ENCODE peak calls at places on chromosomes 6 and 20, in seven cellular contexts. F, S, E, N, C, A and L are unnamed samples.

GRCh38 chr6:45946352-45946751 is 69.3 kb downstream of the CLIC5 start:
- DNase-seq in F (no peak), S (no peak), N (peak; percentile 39), A (peak; percentile 43), C (no peak), E (no peak), L (peak; percentile 78)

GRCh38 chr20:46811328-46812084 is 83.1 kb upstream of the EYA2 start:
- DNase-seq in E (no peak), N (no peak), C (no peak), A (no peak), S (no peak), F (no peak), L (no peak)

GRCh38 chr6:3849681-3850450 is 693 bp downstream of the FAM50B start:
- DNase-seq in C (no peak), F (peak; percentile 15), E (peak; percentile 12), A (no peak), S (no peak), N (peak; percentile 44), L (no peak)

GRCh38 chr6:146860583-146860982 is 261.8 kb downstream of the ADGB start:
- DNase-seq in N (no peak), E (no peak), C (no peak), S (no peak), A (no peak), F (no peak), L (no peak)

GRCh38 chr20:22371843-22372242 is 212.5 kb downstream of the FOXA2 start:
- DNase-seq in A (no peak), S (no peak), E (no peak), C (no peak), N (no peak), F (no peak), L (no peak)

GRCh38 chr6:38034269-38034914 is 214.9 kb downstream of the ZFAND3 start:
- DNase-seq in C (peak; percentile 26), S (no peak), A (no peak), F (peak; percentile 7), N (no peak), E (no peak), L (no peak)

GRCh38 chr6:107740496-107741190 is 83.5 kb downstream of the SCML4 start:
- DNase-seq in A (no peak), N (no peak), S (no peak), F (peak; percentile 51), C (no peak), E (no peak), L (no peak)

GRCh38 chr20:8074931-8075330 is 55.4 kb upstream of the TMX4 start:
- DNase-seq in E (no peak), S (no peak), A (no peak), F (no peak), N (no peak), C (no peak), L (no peak)

GRCh38 chr20:38075161-38075998 is 41.8 kb downstream of the RPRD1B start:
- DNase-seq in S (no peak), E (no peak), A (no peak), F (no peak), C (no peak), N (no peak), L (no peak)

GRCh38 chr20:55090301-55090700 is 614.9 kb downstream of the DOK5 start:
- DNase-seq in N (no peak), E (no peak), S (no peak), A (no peak), F (no peak), C (no peak), L (no peak)